ENCODE peak calls at places on chromosomes 13 and 19, in four cellular contexts. U is H1, Q is IMR-90, O is mesendoderm. A is an unnamed sample.
A peak's percentile ranks its signal among the peaks of the same experiment; 100 is the strongest.

GRCh38 chr19:47158879-47159509 is 28.4 kb downstream of the SAE1 start:
- DNase-seq in U (no peak), Q (peak; percentile 15), O (no peak), A (no peak)

GRCh38 chr13:75445717-75446529 is 36.0 kb downstream of the TBC1D4 start:
- DNase-seq in U (no peak), Q (peak; percentile 34), O (no peak), A (no peak)

GRCh38 chr19:23896912-23897311 is 17.8 kb upstream of the ZNF726 start:
- DNase-seq in U (no peak), Q (no peak), O (no peak), A (no peak)

GRCh38 chr13:25541434-25542123 is 169.8 kb downstream of the ATP8A2 start:
- DNase-seq in U (no peak), Q (no peak), O (no peak), A (no peak)

GRCh38 chr13:33934936-33935510 is 117.1 kb downstream of the RFC3 start:
- DNase-seq in U (no peak), Q (no peak), O (no peak), A (no peak)

GRCh38 chr19:41701401-41702075 is 6.9 kb upstream of the CEACAM5 start:
- DNase-seq in U (no peak), Q (no peak), O (no peak), A (peak; percentile 63)

GRCh38 chr19:47520343-47520806 is 5.5 kb upstream of the NAPA start:
- DNase-seq in U (no peak), Q (no peak), O (no peak), A (no peak)

GRCh38 chr19:40933025-40933424 is 51.0 kb upstream of the CYP2A7 start:
- DNase-seq in U (no peak), Q (no peak), O (peak; percentile 83), A (peak; percentile 54)

GRCh38 chr13:36552334-36552733 is 120.0 kb downstream of the CCNA1 start:
- DNase-seq in U (no peak), Q (no peak), O (no peak), A (no peak)

GRCh38 chr19:18312021-18312534 is 10.8 kb downstream of the LSM4 start:
- DNase-seq in U (no peak), Q (no peak), O (no peak), A (no peak)

GRCh38 chr19:2455481-2456300 is 1.1 kb downstream of the LMNB2 start:
- DNase-seq in U (no peak), Q (no peak), O (no peak), A (no peak)
- H2AK5ac ChIP-seq in U (no peak overlapping the region), Q (peak overlapping the region; percentile 50), O (no peak overlapping the region), A (no peak overlapping the region)

DNA sequence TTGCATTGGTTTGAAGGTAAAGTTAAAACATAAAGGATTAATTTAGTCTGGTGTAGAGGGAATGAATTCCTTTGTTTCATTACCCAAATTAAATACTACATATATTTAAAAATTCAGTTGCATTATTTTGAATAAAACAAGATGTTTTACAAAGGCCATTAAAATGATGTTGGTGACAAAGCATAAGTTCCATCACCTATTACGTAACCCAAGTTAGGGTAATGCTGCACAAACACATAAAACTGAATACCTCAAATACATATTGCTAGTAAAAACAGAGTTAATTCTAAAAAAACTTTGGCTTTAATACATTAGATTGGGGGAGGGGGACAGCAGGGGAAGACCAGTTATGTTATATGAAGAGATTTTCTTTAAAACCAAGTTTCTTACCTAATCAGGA is 80.3 kb downstream of the SERP2 start:
- DNase-seq in U (no peak), Q (no peak), O (no peak), A (no peak)
- H3K56ac ChIP-seq in U (no peak overlapping the region), Q (no peak overlapping the region), O (no peak overlapping the region), A (no peak overlapping the region)

GRCh38 chr19:7856679-7857663 is 17.2 kb downstream of the PRR36 start:
- DNase-seq in U (no peak), Q (no peak), O (no peak), A (peak; percentile 28)

GRCh38 chr19:7853760-7854107 is 20.5 kb downstream of the PRR36 start:
- DNase-seq in U (no peak), Q (no peak), O (no peak), A (no peak)

GRCh38 chr19:7857727-7858701 is 16.2 kb downstream of the PRR36 start:
- DNase-seq in U (no peak), Q (no peak), O (peak; percentile 92), A (peak; percentile 94)

GRCh38 chr19:7856277-7856581 is 18.0 kb downstream of the PRR36 start:
- DNase-seq in U (no peak), Q (no peak), O (no peak), A (no peak)

DNA sequence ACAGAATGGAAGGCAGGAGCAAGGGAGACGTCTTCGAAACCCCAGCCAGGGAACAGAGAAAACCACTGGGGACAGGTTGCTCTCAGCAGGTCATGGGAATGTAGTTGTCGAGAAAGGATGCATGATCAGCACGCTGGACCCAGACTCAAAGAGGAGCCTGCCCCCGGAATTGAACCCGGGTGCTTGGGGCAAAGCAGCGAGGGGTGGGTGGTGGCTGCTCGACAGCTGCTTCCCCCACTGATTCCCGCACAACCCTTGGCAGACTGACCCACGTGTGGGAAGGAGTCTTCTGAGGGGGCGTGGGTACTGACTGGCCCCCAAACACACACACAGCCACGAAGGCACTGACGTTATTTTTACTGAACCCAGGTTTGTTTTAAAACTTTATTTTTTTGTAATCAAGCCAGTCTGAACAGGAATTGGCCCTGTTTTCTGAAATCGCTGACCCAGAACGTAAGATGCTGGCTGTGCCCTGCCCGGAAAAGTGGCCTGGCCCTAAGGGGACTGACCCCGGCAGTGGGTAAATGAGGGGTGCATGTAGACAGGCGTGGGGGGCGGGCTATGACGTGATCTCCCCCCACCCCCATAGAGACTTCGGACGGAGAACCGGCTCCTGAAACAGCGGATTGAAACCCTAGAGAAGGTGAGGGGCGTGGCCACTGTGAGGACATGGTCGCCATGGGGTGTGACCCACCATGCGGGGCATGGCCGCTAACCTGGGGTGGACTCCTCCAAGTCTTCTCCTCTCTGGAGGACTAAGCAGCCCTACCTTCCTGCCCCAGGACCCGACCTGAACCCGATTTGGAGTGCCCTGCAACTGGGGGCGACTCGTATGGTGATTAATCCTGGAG is 18.5 kb downstream of the PRR36 start:
- DNase-seq in U (no peak), Q (no peak), O (no peak), A (no peak)
- H2BK120ac ChIP-seq in U (no peak overlapping the region), Q (no peak overlapping the region), O (no peak overlapping the region), A (no peak overlapping the region)

DNA sequence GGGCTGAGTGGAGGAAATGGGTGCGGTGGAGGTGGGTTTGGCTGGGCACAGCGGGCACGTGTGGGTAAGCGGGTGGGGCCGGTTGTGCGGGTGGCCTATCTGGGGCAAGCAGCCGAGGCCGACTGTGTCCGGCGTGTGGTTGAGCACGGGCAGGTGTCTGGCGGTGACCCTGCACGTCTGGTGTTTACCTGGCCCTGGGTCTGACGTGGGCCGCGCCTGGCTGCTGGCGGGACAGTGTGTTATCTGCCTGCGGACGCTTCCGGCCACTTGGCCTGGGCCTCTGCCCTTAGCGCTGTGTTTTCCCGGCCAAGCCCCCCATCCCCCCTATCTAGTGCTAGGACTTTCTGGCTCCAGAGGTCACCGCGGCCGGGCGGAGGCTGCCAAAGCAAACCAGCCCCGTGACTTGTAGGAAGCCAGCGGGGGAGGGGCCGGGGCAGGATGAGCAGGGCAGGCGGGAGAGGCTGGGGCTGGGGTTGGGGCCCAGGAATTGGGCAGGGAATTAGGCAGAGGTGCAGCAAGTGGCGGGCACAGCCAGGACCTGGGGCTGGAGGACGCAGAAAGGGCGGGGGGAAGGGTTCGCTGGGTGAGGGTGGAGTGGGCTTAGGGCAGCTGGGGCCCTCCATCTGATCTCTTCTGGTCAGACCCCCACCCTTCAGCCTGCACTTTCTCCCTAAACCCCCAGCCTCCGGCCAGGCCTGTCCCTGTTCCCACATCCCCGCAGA is 534 bp upstream of the HPN start:
- DNase-seq in U (no peak), Q (no peak), O (peak; percentile 81), A (peak; percentile 87)
- H2AK5ac ChIP-seq in U (peak overlapping the region; percentile 10), Q (no peak overlapping the region), O (no peak overlapping the region), A (no peak overlapping the region)

DNA sequence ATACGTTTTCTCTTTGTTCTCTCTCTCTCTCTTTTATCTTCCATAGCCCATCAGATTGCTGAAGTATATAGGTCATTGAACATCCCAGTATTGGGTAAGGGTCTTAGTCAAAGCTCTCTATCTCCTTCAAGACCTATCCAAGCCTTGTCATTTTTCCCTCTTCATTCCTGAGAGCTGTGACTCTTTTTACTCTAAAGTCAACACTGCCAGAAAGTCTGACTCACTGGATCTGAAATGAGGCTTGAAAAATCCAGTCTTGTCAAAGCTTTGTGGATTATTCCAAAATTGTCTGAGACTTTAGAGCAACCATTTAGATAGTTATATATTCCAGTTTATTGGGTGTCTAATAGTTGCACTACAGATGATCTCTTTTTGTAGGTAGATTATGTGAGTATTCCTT is 389.2 kb upstream of the PCDH9 start:
- DNase-seq in U (no peak), Q (peak; percentile 59), O (no peak), A (no peak)
- H3K56ac ChIP-seq in U (no peak overlapping the region), Q (no peak overlapping the region), O (no peak overlapping the region), A (no peak overlapping the region)

DNA sequence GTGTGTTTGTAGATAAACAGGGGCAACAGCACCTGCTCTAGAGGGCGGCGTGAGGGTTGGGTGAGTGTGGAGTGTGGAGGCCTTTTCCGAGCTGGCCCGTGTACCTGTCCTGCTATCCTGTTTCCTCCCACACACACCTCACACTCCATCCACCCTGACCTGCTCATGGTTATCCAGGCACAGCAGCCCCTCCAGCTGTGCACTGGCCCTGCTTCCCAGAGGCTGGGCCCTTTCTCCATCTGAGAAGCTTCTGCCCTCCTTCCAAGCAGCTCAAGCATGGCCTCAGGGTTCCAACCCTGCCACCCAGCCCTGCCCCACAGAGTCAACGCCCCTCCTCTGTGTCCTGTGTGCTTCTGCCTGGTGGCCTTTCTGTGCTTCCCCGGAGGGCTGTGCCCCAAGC is 86.9 kb downstream of the SOX1 start:
- DNase-seq in U (no peak), Q (no peak), O (no peak), A (no peak)
- H2BK120ac ChIP-seq in U (no peak overlapping the region), Q (no peak overlapping the region), O (no peak overlapping the region), A (no peak overlapping the region)

GRCh38 chr13:30362869-30363268 is 55.5 kb upstream of the KATNAL1 start:
- DNase-seq in U (no peak), Q (no peak), O (no peak), A (no peak)

GRCh38 chr13:30366083-30366482 is 56.2 kb upstream of the UBE2L5 start:
- DNase-seq in U (no peak), Q (no peak), O (no peak), A (no peak)

GRCh38 chr13:30364133-30364532 is 56.8 kb upstream of the KATNAL1 start:
- DNase-seq in U (no peak), Q (peak; percentile 60), O (peak; percentile 50), A (no peak)

GRCh38 chr13:30363725-30364124 is 56.4 kb upstream of the KATNAL1 start:
- DNase-seq in U (no peak), Q (no peak), O (no peak), A (no peak)

GRCh38 chr13:30364876-30365275 is 57.4 kb upstream of the UBE2L5 start:
- DNase-seq in U (no peak), Q (peak; percentile 48), O (peak; percentile 53), A (no peak)
- H2AK5ac ChIP-seq in U (no peak overlapping the region), Q (no peak overlapping the region), O (no peak overlapping the region), A (no peak overlapping the region)

GRCh38 chr13:111492958-111493357 is 172.5 kb downstream of the TEX29 start:
- DNase-seq in U (no peak), Q (no peak), O (no peak), A (no peak)
- H3K56ac ChIP-seq in U (no peak overlapping the region), Q (no peak overlapping the region), O (no peak overlapping the region), A (no peak overlapping the region)